ENCODE peak calls at places on chromosomes 13 and 19, in ten cellular contexts. W is ascending aorta; L is pancreas; R is body of pancreas; V is vagina; Q is brain microvascular endothelial cell; O is cardiac muscle cell; D is left ventricle myocardium inferior; A is right cardiac atrium; H is CD8-positive, alpha-beta memory T cell. B is an unnamed sample.

GRCh38 chr13:99336750-99337149 is 29.6 kb upstream of the GPR183 start:
- DNase-seq in W (no peak), L (no peak), R (no peak), V (no peak), Q (no peak), O (no peak), D (no peak), A (no peak), H (no peak), B (no peak)

GRCh38 chr19:14394167-14394566 is 12.9 kb downstream of the ADGRE5 start:
- DNase-seq in W (no peak), L (no peak), R (no peak), V (no peak), Q (no peak), O (no peak), D (no peak), A (no peak), H (no peak), B (no peak)

GRCh38 chr13:101916758-101917474 is 464.4 kb downstream of the ITGBL1 start:
- DNase-seq in W (no peak), L (no peak), R (no peak), V (no peak), Q (no peak), O (peak; percentile 16), D (no peak), A (no peak), H (no peak), B (no peak)

GRCh38 chr13:98109226-98109625 is 33.7 kb upstream of the FARP1 start:
- DNase-seq in W (no peak), L (no peak), R (no peak), V (no peak), Q (no peak), O (no peak), D (no peak), A (no peak), H (no peak), B (no peak)

GRCh38 chr13:41842029-41842428 is 118.9 kb downstream of the VWA8 start:
- DNase-seq in W (no peak), L (no peak), R (no peak), V (no peak), Q (peak; percentile 40), O (peak; percentile 14), D (no peak), A (no peak), H (no peak), B (no peak)

GRCh38 chr19:18896421-18896841 is 473 bp upstream of the CERS1 start:
- DNase-seq in W (no peak), L (no peak), R (no peak), V (no peak), Q (no peak), O (peak; percentile 22), D (no peak), A (no peak), H (no peak), B (no peak)

GRCh38 chr19:29680447-29680846 is 15.2 kb downstream of the PLEKHF1 start:
- DNase-seq in W (peak; percentile 77), L (no peak), R (peak; percentile 31), V (no peak), Q (no peak), O (no peak), D (peak; percentile 53), A (no peak), H (peak; percentile 81), B (no peak)

GRCh38 chr19:17909017-17909732 is 23.6 kb upstream of the CCDC124 start:
- DNase-seq in W (no peak), L (peak; percentile 79), R (peak; percentile 60), V (no peak), Q (no peak), O (no peak), D (no peak), A (no peak), H (no peak), B (no peak)

GRCh38 chr19:42628411-42629135 is 33.8 kb upstream of the CEACAM8 start:
- DNase-seq in W (no peak), L (no peak), R (no peak), V (no peak), Q (no peak), O (no peak), D (no peak), A (no peak), H (no peak), B (no peak)

GRCh38 chr19:21574607-21575006 is 69.2 kb downstream of the ZNF429 start:
- DNase-seq in W (no peak), L (no peak), R (no peak), V (no peak), Q (no peak), O (no peak), D (no peak), A (no peak), H (no peak), B (no peak)

GRCh38 chr19:21566073-21566472 is 60.7 kb downstream of the ZNF429 start:
- DNase-seq in W (no peak), L (no peak), R (no peak), V (no peak), Q (no peak), O (no peak), D (no peak), A (no peak), H (no peak), B (no peak)

GRCh38 chr19:21571316-21571715 is 65.9 kb downstream of the ZNF429 start:
- DNase-seq in W (no peak), L (no peak), R (no peak), V (no peak), Q (no peak), O (no peak), D (no peak), A (no peak), H (no peak), B (no peak)

GRCh38 chr19:21568816-21569496 is 63.6 kb downstream of the ZNF429 start:
- DNase-seq in W (peak; percentile 90), L (peak; percentile 91), R (peak; percentile 93), V (no peak), Q (peak; percentile 0), O (no peak), D (peak; percentile 87), A (peak; percentile 89), H (peak; percentile 54), B (peak; percentile 94)

DNA sequence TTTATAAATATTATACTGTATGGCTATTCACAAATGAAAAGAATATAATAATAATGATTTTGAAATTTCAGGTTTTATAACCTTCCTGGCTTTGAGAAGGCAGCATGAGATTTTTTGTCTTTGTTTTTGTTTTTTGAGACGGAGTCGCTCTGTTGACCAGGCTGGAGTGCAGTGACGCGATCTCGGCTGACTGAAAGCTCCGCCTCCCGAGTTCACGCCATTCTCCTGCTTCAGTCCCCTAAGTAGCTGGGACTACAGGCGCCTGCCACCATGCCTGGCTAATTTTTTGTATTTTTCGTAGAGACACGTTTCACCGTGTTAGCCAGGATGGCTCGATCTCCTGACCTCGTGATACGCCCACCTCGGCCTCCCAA is 64.1 kb downstream of the ZNF429 start:
- DNase-seq in W (peak; percentile 65), L (peak; percentile 52), R (no peak), V (no peak), Q (no peak), O (no peak), D (peak; percentile 54), A (no peak), H (no peak), B (peak; percentile 74)
- H3K27ac ChIP-seq in W (peak overlapping the region; percentile 14), L (no peak overlapping the region), R (peak overlapping the region; percentile 69), V (peak overlapping the region; percentile 68), Q (no peak overlapping the region), O (no peak overlapping the region), D (peak overlapping the region; percentile 79), A (no peak overlapping the region), H (peak overlapping the region; percentile 41), B (no peak overlapping the region)

GRCh38 chr19:50639121-50640112 is at the start of gene SYT3:
- DNase-seq in W (no peak), L (peak; percentile 26), R (peak; percentile 52), V (no peak), Q (peak; percentile 29), O (peak; percentile 80), D (peak; percentile 36), A (peak; percentile 71), H (no peak), B (peak; percentile 50)
- H3K27ac ChIP-seq in W (no peak within 1 kb of the TSS), L (no peak within 1 kb of the TSS), R (no peak within 1 kb of the TSS), V (no peak within 1 kb of the TSS), Q (no peak within 1 kb of the TSS), O (no peak within 1 kb of the TSS), D (no peak within 1 kb of the TSS), A (no peak within 1 kb of the TSS), H (peak within 1 kb of the TSS; percentile 6), B (no peak within 1 kb of the TSS)

GRCh38 chr19:56144396-56144795 is 3.3 kb downstream of the ZNF444 start:
- DNase-seq in W (no peak), L (no peak), R (peak; percentile 71), V (no peak), Q (no peak), O (no peak), D (no peak), A (no peak), H (no peak), B (no peak)
- H3K27ac ChIP-seq in W (no peak overlapping the region), L (peak overlapping the region; percentile 94), R (peak overlapping the region; percentile 93), V (no peak overlapping the region), Q (no peak overlapping the region), O (peak overlapping the region; percentile 58), D (peak overlapping the region; percentile 16), A (no peak overlapping the region), H (no peak overlapping the region), B (peak overlapping the region; percentile 5)

DNA sequence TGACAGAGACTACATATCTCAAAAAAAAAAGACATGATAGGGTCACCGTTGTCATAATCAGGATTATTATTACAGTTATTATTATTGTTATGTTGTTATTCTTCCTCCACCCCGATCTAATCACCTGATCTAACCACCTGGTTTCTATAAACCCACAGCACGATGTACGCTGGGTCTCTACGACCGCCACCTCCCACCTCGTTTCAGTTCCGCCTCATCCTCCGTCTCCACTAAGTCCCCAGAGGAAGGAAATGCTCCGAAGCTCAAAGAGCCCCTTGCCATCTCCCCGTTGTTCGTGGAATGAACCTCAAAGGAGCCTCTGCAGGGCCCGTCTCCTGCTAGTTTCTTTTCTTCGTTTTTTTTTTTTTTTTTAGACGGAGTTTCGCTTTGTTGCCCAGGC is 15.9 kb upstream of the MEIS3 start:
- DNase-seq in W (no peak), L (no peak), R (no peak), V (no peak), Q (no peak), O (no peak), D (no peak), A (no peak), H (no peak), B (no peak)
- H3K27ac ChIP-seq in W (no peak overlapping the region), L (no peak overlapping the region), R (no peak overlapping the region), V (no peak overlapping the region), Q (no peak overlapping the region), O (no peak overlapping the region), D (no peak overlapping the region), A (no peak overlapping the region), H (no peak overlapping the region), B (no peak overlapping the region)

GRCh38 chr19:3457531-3458228 is 22.6 kb downstream of the SMIM24 start:
- DNase-seq in W (no peak), L (no peak), R (no peak), V (no peak), Q (no peak), O (no peak), D (peak; percentile 33), A (peak; percentile 53), H (no peak), B (no peak)
- H3K27ac ChIP-seq in W (peak overlapping the region; percentile 99), L (no peak overlapping the region), R (peak overlapping the region; percentile 74), V (peak overlapping the region; percentile 96), Q (peak overlapping the region; percentile 91), O (no peak overlapping the region), D (peak overlapping the region; percentile 90), A (peak overlapping the region; percentile 49), H (no peak overlapping the region), B (peak overlapping the region; percentile 73)

B was measured in heart right ventricle.